ENCODE peak calls at places on chromosomes 2 and 18, in six cellular contexts. One of them, this sample, is unnamed. For H3K4me1, the result is how much of the 10 kb centered on the place peaks cover.

GRCh38 chr18:43067570-43067969 is 47.9 kb downstream of the RIT2 start:
- DNase-seq in left ventricle myocardium inferior: no peak
- DNase-seq in tibial nerve: no peak
- DNase-seq in OCI-LY7: no peak
- DNase-seq in kidney: no peak
- DNase-seq in CD8-positive, alpha-beta T cell: no peak
- DNase-seq in this sample: no peak

GRCh38 chr2:239806758-239807434 is 218.2 kb downstream of the NDUFA10 start:
- DNase-seq in left ventricle myocardium inferior: no peak
- DNase-seq in tibial nerve: no peak
- DNase-seq in OCI-LY7: no peak
- DNase-seq in kidney: peak
- DNase-seq in CD8-positive, alpha-beta T cell: no peak
- DNase-seq in this sample: peak

GRCh38 chr2:223108376-223109100 is 56.5 kb downstream of the KCNE4 start:
- DNase-seq in left ventricle myocardium inferior: no peak
- DNase-seq in tibial nerve: no peak
- DNase-seq in OCI-LY7: no peak
- DNase-seq in kidney: no peak
- DNase-seq in CD8-positive, alpha-beta T cell: no peak
- DNase-seq in this sample: no peak

GRCh38 chr2:165369131-165369935 is 100.2 kb upstream of the CSRNP3 start:
- DNase-seq in left ventricle myocardium inferior: no peak
- DNase-seq in tibial nerve: no peak
- DNase-seq in OCI-LY7: no peak
- DNase-seq in kidney: no peak
- DNase-seq in CD8-positive, alpha-beta T cell: no peak
- DNase-seq in this sample: no peak

GRCh38 chr2:2704380-2705093 is 373.5 kb upstream of the MYT1L start:
- DNase-seq in left ventricle myocardium inferior: no peak
- DNase-seq in tibial nerve: no peak
- DNase-seq in OCI-LY7: no peak
- DNase-seq in kidney: no peak
- DNase-seq in CD8-positive, alpha-beta T cell: no peak
- DNase-seq in this sample: peak

GRCh38 chr2:207473203-207473865 is 56.4 kb upstream of the CREB1 start:
- DNase-seq in left ventricle myocardium inferior: no peak
- DNase-seq in tibial nerve: peak
- DNase-seq in OCI-LY7: no peak
- DNase-seq in kidney: no peak
- DNase-seq in CD8-positive, alpha-beta T cell: no peak
- DNase-seq in this sample: no peak

GRCh38 chr2:143802871-143803650 is 673.8 kb downstream of the ARHGAP15 start:
- DNase-seq in left ventricle myocardium inferior: no peak
- DNase-seq in tibial nerve: no peak
- DNase-seq in OCI-LY7: no peak
- DNase-seq in kidney: no peak
- DNase-seq in CD8-positive, alpha-beta T cell: no peak
- DNase-seq in this sample: no peak

GRCh38 chr2:152034257-152034801 is 64.5 kb downstream of the CACNB4 start:
- DNase-seq in left ventricle myocardium inferior: no peak
- DNase-seq in tibial nerve: no peak
- DNase-seq in OCI-LY7: no peak
- DNase-seq in kidney: no peak
- DNase-seq in CD8-positive, alpha-beta T cell: no peak
- DNase-seq in this sample: no peak

GRCh38 chr2:60555066-60555793 is 1.8 kb upstream of the BCL11A start:
- DNase-seq in left ventricle myocardium inferior: peak
- DNase-seq in tibial nerve: no peak
- DNase-seq in OCI-LY7: peak
- DNase-seq in kidney: peak
- DNase-seq in CD8-positive, alpha-beta T cell: no peak
- DNase-seq in this sample: peak

GRCh38 chr18:61189376-61189775 is 143.9 kb upstream of the CDH20 start:
- DNase-seq in left ventricle myocardium inferior: no peak
- DNase-seq in tibial nerve: no peak
- DNase-seq in OCI-LY7: no peak
- DNase-seq in kidney: no peak
- DNase-seq in CD8-positive, alpha-beta T cell: no peak
- DNase-seq in this sample: no peak

GRCh38 chr2:218027426-218028188 is 24.8 kb upstream of the TNS1 start:
- DNase-seq in left ventricle myocardium inferior: no peak
- DNase-seq in tibial nerve: no peak
- DNase-seq in OCI-LY7: no peak
- DNase-seq in kidney: peak
- DNase-seq in CD8-positive, alpha-beta T cell: no peak
- DNase-seq in this sample: peak

GRCh38 chr2:25523060-25523459 is 150.3 kb downstream of the DTNB start:
- DNase-seq in left ventricle myocardium inferior: no peak
- DNase-seq in tibial nerve: no peak
- DNase-seq in OCI-LY7: no peak
- DNase-seq in kidney: no peak
- DNase-seq in CD8-positive, alpha-beta T cell: no peak
- DNase-seq in this sample: no peak

GRCh38 chr2:44459754-44460153 is 98.0 kb downstream of the CAMKMT start:
- DNase-seq in left ventricle myocardium inferior: no peak
- DNase-seq in tibial nerve: no peak
- DNase-seq in OCI-LY7: no peak
- DNase-seq in kidney: no peak
- DNase-seq in CD8-positive, alpha-beta T cell: no peak
- DNase-seq in this sample: no peak

GRCh38 chr2:44464437-44464836 is 102.7 kb downstream of the CAMKMT start:
- DNase-seq in left ventricle myocardium inferior: no peak
- DNase-seq in tibial nerve: no peak
- DNase-seq in OCI-LY7: no peak
- DNase-seq in kidney: no peak
- DNase-seq in CD8-positive, alpha-beta T cell: no peak
- DNase-seq in this sample: no peak

DNA sequence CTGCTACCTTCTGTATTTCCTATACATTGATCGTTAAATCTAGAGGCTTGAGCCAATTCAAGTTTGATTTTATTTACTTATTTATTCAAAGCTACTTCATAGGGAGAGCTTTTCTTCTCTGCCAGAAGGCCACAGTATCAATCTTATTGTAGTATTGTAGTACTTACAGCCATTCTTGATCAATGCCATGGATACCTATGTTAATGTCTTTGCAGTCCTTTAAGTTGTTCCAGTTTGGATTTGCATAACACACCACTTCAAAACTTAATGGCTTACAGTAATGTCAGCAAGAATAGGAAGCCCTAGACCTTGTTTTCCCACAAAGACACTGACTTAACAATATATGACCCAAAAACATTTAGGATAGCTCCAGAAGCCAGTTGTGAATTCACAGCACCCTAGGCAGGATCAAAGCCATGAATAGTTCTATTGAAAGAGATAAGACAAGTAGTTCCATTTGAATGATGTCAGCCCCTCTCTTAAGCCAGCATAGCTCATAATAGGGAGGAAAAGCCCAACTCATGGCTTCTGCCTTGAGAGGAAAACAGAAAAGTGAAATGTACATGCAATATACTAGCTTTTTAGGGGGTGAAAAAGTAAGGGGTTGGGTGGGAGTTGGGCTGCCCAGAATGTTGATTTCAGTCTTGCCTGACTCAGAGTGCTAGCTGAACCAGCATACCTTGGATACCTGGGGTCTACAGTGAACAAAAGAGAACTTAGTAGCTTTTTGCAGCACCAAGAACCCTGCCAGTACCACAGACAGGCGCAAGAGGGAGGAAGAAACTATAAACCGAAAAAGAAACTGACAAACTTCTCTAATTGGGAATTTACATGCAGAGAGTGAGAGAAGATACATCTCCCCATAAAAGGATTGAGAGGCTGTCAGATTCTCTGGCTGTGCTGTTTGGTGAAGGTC is 101.4 kb downstream of the CAMKMT start:
- DNase-seq in left ventricle myocardium inferior: no peak
- DNase-seq in tibial nerve: no peak
- DNase-seq in OCI-LY7: no peak
- DNase-seq in kidney: no peak
- DNase-seq in CD8-positive, alpha-beta T cell: no peak
- DNase-seq in this sample: no peak
- H3K27ac ChIP-seq in left ventricle myocardium inferior: no peak
- H3K27ac ChIP-seq in tibial nerve: no peak
- H3K27ac ChIP-seq in OCI-LY7: no peak
- H3K27ac ChIP-seq in kidney: no peak
- H3K27ac ChIP-seq in CD8-positive, alpha-beta T cell: no peak
- H3K27ac ChIP-seq in this sample: no peak

GRCh38 chr2:177395594-177395993 is 3.0 kb downstream of the AGPS start:
- DNase-seq in left ventricle myocardium inferior: no peak
- DNase-seq in tibial nerve: no peak
- DNase-seq in OCI-LY7: no peak
- DNase-seq in kidney: no peak
- DNase-seq in CD8-positive, alpha-beta T cell: no peak
- DNase-seq in this sample: no peak
- H3K4me1 ChIP-seq in left ventricle myocardium inferior: half or more
- H3K4me1 ChIP-seq in tibial nerve: under half
- H3K4me1 ChIP-seq in OCI-LY7: under half
- H3K4me1 ChIP-seq in kidney: under half
- H3K4me1 ChIP-seq in CD8-positive, alpha-beta T cell: under half
- H3K4me1 ChIP-seq in this sample: under half

GRCh38 chr18:55351980-55352714 is 235.8 kb downstream of the TCF4 start:
- DNase-seq in left ventricle myocardium inferior: no peak
- DNase-seq in tibial nerve: no peak
- DNase-seq in OCI-LY7: no peak
- DNase-seq in kidney: no peak
- DNase-seq in CD8-positive, alpha-beta T cell: no peak
- DNase-seq in this sample: no peak
- H3K27ac ChIP-seq in left ventricle myocardium inferior: peak
- H3K27ac ChIP-seq in tibial nerve: no peak
- H3K27ac ChIP-seq in OCI-LY7: no peak
- H3K27ac ChIP-seq in kidney: no peak
- H3K27ac ChIP-seq in CD8-positive, alpha-beta T cell: no peak
- H3K27ac ChIP-seq in this sample: no peak

GRCh38 chr2:65562890-65563289 is 130.5 kb upstream of the SPRED2 start:
- DNase-seq in left ventricle myocardium inferior: peak
- DNase-seq in tibial nerve: no peak
- DNase-seq in OCI-LY7: no peak
- DNase-seq in kidney: no peak
- DNase-seq in CD8-positive, alpha-beta T cell: no peak
- DNase-seq in this sample: no peak

GRCh38 chr2:65558748-65559147 is 126.3 kb upstream of the SPRED2 start:
- DNase-seq in left ventricle myocardium inferior: no peak
- DNase-seq in tibial nerve: no peak
- DNase-seq in OCI-LY7: no peak
- DNase-seq in kidney: no peak
- DNase-seq in CD8-positive, alpha-beta T cell: no peak
- DNase-seq in this sample: no peak

GRCh38 chr2:65554765-65555561 is 122.6 kb upstream of the SPRED2 start:
- DNase-seq in left ventricle myocardium inferior: no peak
- DNase-seq in tibial nerve: no peak
- DNase-seq in OCI-LY7: peak
- DNase-seq in kidney: no peak
- DNase-seq in CD8-positive, alpha-beta T cell: no peak
- DNase-seq in this sample: no peak

GRCh38 chr2:65553504-65554074 is 121.2 kb upstream of the SPRED2 start:
- DNase-seq in left ventricle myocardium inferior: no peak
- DNase-seq in tibial nerve: no peak
- DNase-seq in OCI-LY7: no peak
- DNase-seq in kidney: no peak
- DNase-seq in CD8-positive, alpha-beta T cell: no peak
- DNase-seq in this sample: no peak

GRCh38 chr2:65557616-65558573 is 125.5 kb upstream of the SPRED2 start:
- DNase-seq in left ventricle myocardium inferior: no peak
- DNase-seq in tibial nerve: no peak
- DNase-seq in OCI-LY7: no peak
- DNase-seq in kidney: no peak
- DNase-seq in CD8-positive, alpha-beta T cell: no peak
- DNase-seq in this sample: no peak
- H3K4me1 ChIP-seq in left ventricle myocardium inferior: under half
- H3K4me1 ChIP-seq in tibial nerve: under half
- H3K4me1 ChIP-seq in OCI-LY7: under half
- H3K4me1 ChIP-seq in kidney: under half
- H3K4me1 ChIP-seq in CD8-positive, alpha-beta T cell: under half
- H3K4me1 ChIP-seq in this sample: under half

GRCh38 chr2:215750763-215751162 is 262.6 kb downstream of the MREG start:
- DNase-seq in left ventricle myocardium inferior: no peak
- DNase-seq in tibial nerve: no peak
- DNase-seq in OCI-LY7: no peak
- DNase-seq in kidney: no peak
- DNase-seq in CD8-positive, alpha-beta T cell: no peak
- DNase-seq in this sample: no peak
- H3K27ac ChIP-seq in left ventricle myocardium inferior: no peak
- H3K27ac ChIP-seq in tibial nerve: no peak
- H3K27ac ChIP-seq in OCI-LY7: no peak
- H3K27ac ChIP-seq in kidney: no peak
- H3K27ac ChIP-seq in CD8-positive, alpha-beta T cell: no peak
- H3K27ac ChIP-seq in this sample: no peak

DNA sequence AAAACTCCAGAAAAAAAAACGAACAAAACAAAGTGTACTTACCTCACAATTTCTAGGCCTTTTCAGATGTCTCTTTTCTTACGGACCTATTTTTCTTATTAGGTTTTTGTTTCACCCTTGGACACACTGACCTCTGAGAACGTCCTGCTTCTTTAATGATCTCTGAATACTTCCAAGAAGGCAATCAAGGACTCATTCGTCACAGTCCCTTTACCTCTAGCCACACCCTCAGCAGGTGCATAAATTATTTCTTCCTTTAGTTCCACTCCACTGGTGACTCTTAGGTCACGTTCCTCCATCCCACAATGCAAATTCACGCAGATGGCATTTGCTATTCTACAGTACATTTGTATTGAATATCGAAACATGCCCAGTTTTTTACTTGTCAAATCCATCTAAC is 21.9 kb downstream of the PELI1 start:
- DNase-seq in left ventricle myocardium inferior: no peak
- DNase-seq in tibial nerve: no peak
- DNase-seq in OCI-LY7: peak
- DNase-seq in kidney: no peak
- DNase-seq in CD8-positive, alpha-beta T cell: no peak
- DNase-seq in this sample: peak
- H3K4me1 ChIP-seq in left ventricle myocardium inferior: under half
- H3K4me1 ChIP-seq in tibial nerve: under half
- H3K4me1 ChIP-seq in OCI-LY7: half or more
- H3K4me1 ChIP-seq in kidney: under half
- H3K4me1 ChIP-seq in CD8-positive, alpha-beta T cell: under half
- H3K4me1 ChIP-seq in this sample: under half

This sample was measured in Peyer's patch.